ENCODE peak calls at places on chromosomes 4 and X, in four cellular contexts. I is HTR-8/SVneo; H is stimulated activated CD8-positive, alpha-beta memory T cell treated with anti-CD3 and anti-CD28 coated beads, Interleukin-7, amount 100 ng/mL, for 4 hours; M is iPS-NIHi11. R is an unnamed sample.
A peak's percentile ranks its signal among the peaks of the same experiment; 100 is the strongest.

GRCh38 chr4:138204507-138204906 is 37.6 kb downstream of the SLC7A11 start:
- DNase-seq in H (no peak), M (no peak), I (no peak), R (no peak)

GRCh38 chr4:169658196-169658595 is 37.8 kb downstream of the CLCN3 start:
- DNase-seq in I (no peak), M (no peak), H (no peak), R (no peak)

GRCh38 chr4:159071969-159072765 is 30.7 kb upstream of the RAPGEF2 start:
- DNase-seq in I (no peak), H (no peak), M (no peak), R (no peak)

GRCh38 chrX:40085714-40086113 is 12.0 kb downstream of the BCOR start:
- DNase-seq in M (no peak), I (no peak), H (no peak), R (no peak)

GRCh38 chr4:6720202-6720699 is 4.3 kb downstream of the BLOC1S4 start:
- DNase-seq in H (peak; percentile 64), I (peak; percentile 90), M (peak; percentile 95), R (peak; percentile 90)

GRCh38 chrX:149248073-149248625 is 257.0 kb downstream of the IDS start:
- DNase-seq in H (no peak), I (no peak), M (no peak), R (no peak)

GRCh38 chr4:163901305-163901704 is 406.8 kb downstream of the TMA16 start:
- DNase-seq in I (no peak), H (no peak), M (no peak), R (no peak)

GRCh38 chr4:112517067-112517588 is 1.1 kb upstream of the NEUROG2 start:
- DNase-seq in M (no peak), H (no peak), I (no peak), R (peak; percentile 26)

GRCh38 chrX:63656871-63657580 is 128.0 kb downstream of the ARHGEF9 start:
- DNase-seq in H (no peak), I (no peak), M (no peak), R (no peak)

GRCh38 chr4:34850983-34851382 is 1393.3 kb downstream of the ARAP2 start:
- DNase-seq in I (peak; percentile 41), M (no peak), H (no peak), R (no peak)

GRCh38 chr4:8427761-8428287 is 12.7 kb downstream of the ACOX3 start:
- DNase-seq in M (peak; percentile 38), H (no peak), I (no peak), R (no peak)

GRCh38 chr4:68490826-68491457 is 43.7 kb downstream of the TMPRSS11E start:
- DNase-seq in I (no peak), M (no peak), H (no peak), R (no peak)

GRCh38 chr4:65645185-65645584 is 25.1 kb downstream of the EPHA5 start:
- DNase-seq in M (no peak), H (no peak), I (no peak), R (no peak)

GRCh38 chrX:9312922-9313867 is 151.7 kb upstream of the TBL1X start:
- DNase-seq in M (peak; percentile 46), H (peak; percentile 59), I (no peak), R (peak; percentile 66)

GRCh38 chrX:113873056-113873455 is 710.8 kb upstream of the HTR2C start:
- DNase-seq in H (no peak), M (no peak), I (no peak), R (no peak)

GRCh38 chr4:24912252-24913098 is at the start of gene CCDC149:
- DNase-seq in H (no peak), I (peak; percentile 69), M (peak; percentile 89), R (no peak)

GRCh38 chr4:8439914-8440490 is 521 bp downstream of the ACOX3 start:
- DNase-seq in I (no peak), M (no peak), H (no peak), R (peak; percentile 23)

GRCh38 chr4:86367577-86367976 is 7.7 kb upstream of the MAPK10 start:
- DNase-seq in M (no peak), I (no peak), H (no peak), R (no peak)

R was measured in HEK293T.